ENCODE peak calls at places on chromosome 1, in four cellular contexts. D is stimulated activated CD4-positive, alpha-beta T cell treated with anti-CD3 and anti-CD28 coated beads, Interleukin-4, amount 100 ng/mL, for 48 hours; Z is left cardiac atrium; S is left colon. U is an unnamed sample.
A peak's percentile ranks its signal among the peaks of the same experiment; 100 is the strongest.

GRCh38 chr1:82464362-82464931 is 663.7 kb downstream of the ADGRL2 start:
- DNase-seq in D (no peak), S (peak; percentile 39), Z (peak; percentile 38), U (peak; percentile 57)

GRCh38 chr1:113515498-113515897 is 125.2 kb downstream of the MAGI3 start:
- DNase-seq in Z (no peak), S (no peak), D (no peak), U (no peak)

GRCh38 chr1:211939876-211940468 is 95.4 kb downstream of the INTS7 start:
- DNase-seq in D (peak; percentile 28), S (no peak), Z (no peak), U (no peak)

GRCh38 chr1:36453600-36454388 is 3.5 kb upstream of the OSCP1 start:
- DNase-seq in Z (no peak), D (no peak), S (no peak), U (no peak)

GRCh38 chr1:31064685-31065309 is 720 bp downstream of the PUM1 start:
- DNase-seq in Z (peak; percentile 24), S (peak; percentile 47), D (peak; percentile 8), U (no peak)

GRCh38 chr1:221620437-221621384 is 121.2 kb downstream of the DUSP10 start:
- DNase-seq in S (no peak), Z (no peak), D (no peak), U (no peak)

GRCh38 chr1:35269190-35269988 is 880 bp downstream of the ZMYM4 start:
- DNase-seq in S (no peak), D (no peak), Z (no peak), U (peak; percentile 3)

GRCh38 chr1:87174726-87175237 is 153.9 kb upstream of the LMO4 start:
- DNase-seq in S (no peak), D (no peak), Z (no peak), U (no peak)

GRCh38 chr1:15848929-15849774 is 1.6 kb downstream of the SPEN start:
- DNase-seq in S (peak; percentile 90), Z (peak; percentile 86), D (peak; percentile 52), U (peak; percentile 81)

GRCh38 chr1:232477728-232478127 is 152.2 kb downstream of the SIPA1L2 start:
- DNase-seq in Z (peak; percentile 34), D (no peak), S (no peak), U (peak; percentile 98)

GRCh38 chr1:230877139-230877923 is 9.0 kb upstream of the C1orf198 start:
- DNase-seq in Z (no peak), S (no peak), D (no peak), U (peak; percentile 52)

GRCh38 chr1:210143465-210144062 is 89.0 kb upstream of the SERTAD4 start:
- DNase-seq in Z (peak; percentile 84), D (peak; percentile 59), S (peak; percentile 89), U (peak; percentile 82)

GRCh38 chr1:79681382-79681781 is 674.9 kb upstream of the ADGRL4 start:
- DNase-seq in Z (no peak), S (no peak), D (no peak), U (no peak)

GRCh38 chr1:93707956-93708355 is 26.3 kb upstream of the BCAR3 start:
- DNase-seq in Z (no peak), S (no peak), D (peak; percentile 51), U (no peak)